ENCODE peak calls at places on chromosomes 16 and 17, in four cellular contexts. U, V, H and G are unnamed samples.

GRCh38 chr16:64615647-64616280 is 506.1 kb downstream of the CDH11 start:
- DNase-seq in U (peak), V (no peak), H (no peak), G (peak)

GRCh38 chr17:45227631-45228120 is 6.0 kb downstream of the FMNL1 start:
- DNase-seq in H (no peak), V (no peak), U (no peak), G (no peak)

GRCh38 chr17:55571095-55571494 is 59.8 kb upstream of the SMIM36 start:
- DNase-seq in V (no peak), U (peak), H (no peak), G (peak)

GRCh38 chr17:67375761-67376160 is 1.3 kb upstream of the PITPNC1 start:
- DNase-seq in V (no peak), U (no peak), H (no peak), G (no peak)

GRCh38 chr17:35545150-35545549 is 7.7 kb upstream of the SLFN12L start:
- DNase-seq in H (no peak), U (no peak), V (no peak), G (no peak)

GRCh38 chr16:24852281-24852721 is 6.5 kb downstream of the SLC5A11 start:
- DNase-seq in H (no peak), U (peak), V (no peak), G (no peak)

GRCh38 chr17:15171433-15172047 is 93.6 kb downstream of the PMP22 start:
- DNase-seq in H (peak), V (peak), U (peak), G (peak)

GRCh38 chr17:29126268-29126923 is 53.8 kb downstream of the MYO18A start:
- DNase-seq in U (no peak), H (no peak), V (no peak), G (no peak)

GRCh38 chr16:54116126-54116525 is 170.5 kb downstream of the IRX3 start:
- DNase-seq in U (no peak), H (no peak), V (no peak), G (no peak)

GRCh38 chr17:81459224-81459623 is 53.4 kb downstream of the ACTG1 start:
- DNase-seq in V (no peak), U (no peak), H (no peak), G (no peak)

GRCh38 chr16:87778830-87779579 is 13.2 kb upstream of the KLHDC4 start:
- DNase-seq in U (peak), H (peak), V (peak), G (peak)

GRCh38 chr17:35912339-35912912 is 18.1 kb downstream of the RDM1 start:
- DNase-seq in H (no peak), U (no peak), V (no peak), G (no peak)

GRCh38 chr16:473046-474043 is 47.9 kb downstream of the RAB11FIP3 start:
- DNase-seq in H (no peak), U (no peak), V (no peak), G (no peak)